ENCODE peak calls at places on chromosomes 3 and 15, in nine cellular contexts. G, U, I, M, W, T, P, Q and B are unnamed samples.

GRCh38 chr3:13159890-13160289 is 86.7 kb upstream of the IQSEC1 start:
- DNase-seq in U (no peak), Q (no peak), P (no peak), G (no peak), W (no peak), M (no peak), I (no peak), T (no peak), B (no peak)

GRCh38 chr3:36615861-36616260 is 148.5 kb downstream of the DCLK3 start:
- DNase-seq in Q (no peak), M (no peak), T (no peak), G (no peak), W (no peak), I (no peak), P (no peak), U (no peak), B (no peak)

GRCh38 chr15:39924437-39924836 is 4.4 kb upstream of the GPR176 start:
- DNase-seq in M (no peak), W (no peak), P (no peak), I (no peak), U (no peak), T (no peak), Q (no peak), G (no peak), B (no peak)

GRCh38 chr3:108017587-108017986 is 73.2 kb downstream of the CD47 start:
- DNase-seq in M (no peak), T (no peak), G (no peak), P (no peak), U (no peak), I (no peak), W (no peak), Q (no peak), B (no peak)

GRCh38 chr15:38148476-38148875 is 104.2 kb upstream of the SPRED1 start:
- DNase-seq in U (peak), T (no peak), W (no peak), Q (no peak), M (no peak), G (no peak), P (no peak), I (no peak), B (no peak)

GRCh38 chr3:192130534-192131132 is 596.7 kb downstream of the FGF12 start:
- DNase-seq in M (no peak), P (no peak), Q (no peak), T (peak), G (no peak), W (peak), U (peak), I (peak), B (no peak)

GRCh38 chr15:52183562-52184173 is 7.5 kb downstream of the GNB5 start:
- DNase-seq in Q (no peak), U (peak), I (no peak), P (no peak), W (no peak), M (no peak), T (peak), G (peak), B (no peak)

GRCh38 chr3:101229681-101230080 is 90.7 kb downstream of the IMPG2 start:
- DNase-seq in W (no peak), I (no peak), Q (no peak), G (no peak), U (no peak), P (no peak), M (no peak), T (no peak), B (no peak)

GRCh38 chr15:60634815-60635214 is 155.9 kb upstream of the ICE2 start:
- DNase-seq in Q (no peak), M (no peak), P (no peak), T (no peak), U (no peak), I (no peak), G (no peak), W (no peak), B (no peak)

GRCh38 chr15:100350434-100351226 is 8.9 kb upstream of the ADAMTS17 start:
- DNase-seq in P (no peak), M (no peak), Q (no peak), U (peak), I (no peak), T (peak), G (no peak), W (peak), B (no peak)

GRCh38 chr3:197501879-197502620 is 53.7 kb downstream of the BDH1 start:
- DNase-seq in G (no peak), U (peak), Q (no peak), M (no peak), T (peak), W (peak), I (peak), P (no peak), B (no peak)

GRCh38 chr15:58241872-58242271 is 103.7 kb downstream of the AQP9 start:
- DNase-seq in I (no peak), M (no peak), T (no peak), W (no peak), Q (no peak), P (no peak), G (no peak), U (no peak), B (no peak)

GRCh38 chr3:64551697-64552096 is 136.1 kb downstream of the ADAMTS9 start:
- DNase-seq in I (no peak), Q (no peak), T (no peak), M (no peak), W (no peak), U (no peak), G (peak), P (no peak), B (no peak)

GRCh38 chr15:66524801-66525200 is 19.7 kb downstream of the ZWILCH start:
- DNase-seq in U (no peak), W (no peak), P (no peak), Q (no peak), M (no peak), T (no peak), I (no peak), G (no peak), B (no peak)

GRCh38 chr3:86830566-86830965 is 160.4 kb downstream of the VGLL3 start:
- DNase-seq in Q (no peak), P (no peak), U (peak), W (no peak), G (no peak), M (no peak), I (no peak), T (no peak), B (peak)

GRCh38 chr15:32994810-32995424 is 199.6 kb downstream of the FMN1 start:
- DNase-seq in U (peak), G (no peak), P (no peak), M (no peak), Q (no peak), I (no peak), W (no peak), T (no peak), B (no peak)

GRCh38 chr3:126704494-126705214 is 614 bp downstream of the CHCHD6 start:
- DNase-seq in P (no peak), M (no peak), I (no peak), T (no peak), G (peak), Q (peak), U (no peak), W (no peak), B (no peak)

GRCh38 chr15:77983708-77984445 is 93.6 kb downstream of the TBC1D2B start:
- DNase-seq in W (no peak), G (no peak), T (no peak), Q (no peak), U (no peak), M (no peak), P (no peak), I (no peak), B (no peak)

GRCh38 chr15:85582719-85583089 is 202.3 kb downstream of the AKAP13 start:
- DNase-seq in G (no peak), Q (no peak), T (peak), I (peak), P (peak), W (peak), U (peak), M (no peak), B (no peak)

GRCh38 chr3:101518421-101518871 is 5.4 kb upstream of the SENP7 start:
- DNase-seq in U (peak), M (no peak), I (no peak), W (no peak), G (no peak), Q (no peak), T (no peak), P (peak), B (no peak)

GRCh38 chr15:87764461-87765236 is 491.9 kb downstream of the NTRK3 start:
- DNase-seq in U (peak), P (no peak), T (no peak), W (no peak), M (no peak), Q (no peak), G (no peak), I (no peak), B (no peak)

GRCh38 chr15:82063055-82063454 is 17.2 kb upstream of the MEX3B start:
- DNase-seq in Q (no peak), P (no peak), U (no peak), G (no peak), I (no peak), M (no peak), T (no peak), W (no peak), B (no peak)
- H3K4me3 ChIP-seq in Q (no peak), P (no peak), U (no peak), G (no peak), I (no peak), M (no peak), T (no peak), W (no peak), B (no peak)

GRCh38 chr15:68871507-68871906 is 50.8 kb upstream of the ANP32A start:
- DNase-seq in Q (no peak), G (no peak), U (no peak), I (no peak), T (no peak), M (no peak), W (no peak), P (no peak), B (no peak)

GRCh38 chr15:68877626-68878025 is 52.7 kb upstream of the SPESP1 start:
- DNase-seq in W (no peak), Q (no peak), U (no peak), I (no peak), M (no peak), P (no peak), G (no peak), T (no peak), B (no peak)

GRCh38 chr15:68874788-68875187 is 54.1 kb upstream of the ANP32A start:
- DNase-seq in Q (no peak), P (no peak), M (no peak), I (no peak), U (no peak), G (no peak), W (no peak), T (no peak), B (no peak)

GRCh38 chr15:68880382-68880781 is 49.9 kb upstream of the SPESP1 start:
- DNase-seq in P (no peak), W (no peak), M (no peak), G (peak), U (no peak), Q (no peak), T (no peak), I (no peak), B (no peak)

GRCh38 chr15:68875377-68876116 is 54.8 kb upstream of the SPESP1 start:
- DNase-seq in W (peak), M (peak), T (peak), G (peak), Q (peak), P (peak), I (peak), U (peak), B (peak)
- H3K4me3 ChIP-seq in W (peak), M (peak), T (no peak), G (peak), Q (peak), P (no peak), I (peak), U (peak), B (peak)

DNA sequence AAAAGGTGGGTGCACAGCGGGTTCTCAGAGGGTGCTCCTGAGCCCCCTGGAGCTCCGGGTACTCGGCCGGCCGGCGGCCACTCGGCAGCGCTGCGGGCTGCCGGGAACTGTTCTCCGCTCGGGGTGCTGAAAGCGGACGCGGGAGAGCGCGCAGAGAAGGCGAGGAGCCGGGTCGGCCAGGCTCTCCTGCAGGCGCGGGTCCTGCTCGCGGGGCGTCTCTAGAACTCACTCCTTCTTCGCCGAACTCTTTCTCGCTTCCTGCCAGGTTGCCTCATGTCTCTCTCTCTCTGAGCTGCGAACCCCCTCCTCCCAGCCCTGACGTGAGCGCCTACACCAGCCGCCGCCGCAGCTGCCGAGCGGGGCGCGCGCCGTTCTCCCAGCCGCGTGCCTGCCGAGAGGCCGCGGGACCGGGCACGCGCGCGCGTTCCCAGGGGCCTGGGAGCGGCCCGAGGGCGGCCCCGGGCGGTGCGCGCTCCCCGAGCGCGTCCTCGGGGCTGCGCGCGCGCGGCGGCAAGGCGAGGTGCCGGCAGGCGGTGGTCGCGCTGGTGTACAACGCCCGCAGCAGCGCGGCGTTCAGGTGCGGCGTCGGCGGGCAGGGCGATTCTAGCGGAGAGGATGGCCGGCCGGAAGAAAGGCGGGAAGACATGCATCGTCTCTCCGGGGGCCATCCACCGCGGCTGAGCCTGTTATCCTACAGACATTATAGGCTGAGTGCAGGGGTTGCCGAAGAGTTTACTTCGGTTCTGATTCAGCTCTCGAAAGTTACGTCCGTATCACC is at the start of gene PEX5L:
- DNase-seq in U (peak), G (no peak), T (peak), W (peak), I (peak), M (no peak), P (peak), Q (peak), B (no peak)
- H3K4me3 ChIP-seq in U (peak), G (peak), T (peak), W (peak), I (no peak), M (peak), P (no peak), Q (peak), B (no peak)

GRCh38 chr3:10195692-10196091 is 31.0 kb downstream of the IRAK2 start:
- DNase-seq in M (no peak), G (no peak), Q (no peak), P (no peak), U (no peak), I (peak), T (no peak), W (no peak), B (no peak)

GRCh38 chr3:10193692-10194327 is 29.1 kb downstream of the IRAK2 start:
- DNase-seq in M (no peak), Q (no peak), G (no peak), P (no peak), U (no peak), T (no peak), I (no peak), W (no peak), B (no peak)

GRCh38 chr3:10192953-10193691 is 28.4 kb downstream of the IRAK2 start:
- DNase-seq in T (no peak), I (no peak), U (peak), W (no peak), Q (no peak), M (no peak), G (no peak), P (peak), B (peak)

GRCh38 chr3:10196389-10197052 is 31.8 kb downstream of the IRAK2 start:
- DNase-seq in I (no peak), P (no peak), U (peak), Q (no peak), W (no peak), M (no peak), G (no peak), T (no peak), B (no peak)

DNA sequence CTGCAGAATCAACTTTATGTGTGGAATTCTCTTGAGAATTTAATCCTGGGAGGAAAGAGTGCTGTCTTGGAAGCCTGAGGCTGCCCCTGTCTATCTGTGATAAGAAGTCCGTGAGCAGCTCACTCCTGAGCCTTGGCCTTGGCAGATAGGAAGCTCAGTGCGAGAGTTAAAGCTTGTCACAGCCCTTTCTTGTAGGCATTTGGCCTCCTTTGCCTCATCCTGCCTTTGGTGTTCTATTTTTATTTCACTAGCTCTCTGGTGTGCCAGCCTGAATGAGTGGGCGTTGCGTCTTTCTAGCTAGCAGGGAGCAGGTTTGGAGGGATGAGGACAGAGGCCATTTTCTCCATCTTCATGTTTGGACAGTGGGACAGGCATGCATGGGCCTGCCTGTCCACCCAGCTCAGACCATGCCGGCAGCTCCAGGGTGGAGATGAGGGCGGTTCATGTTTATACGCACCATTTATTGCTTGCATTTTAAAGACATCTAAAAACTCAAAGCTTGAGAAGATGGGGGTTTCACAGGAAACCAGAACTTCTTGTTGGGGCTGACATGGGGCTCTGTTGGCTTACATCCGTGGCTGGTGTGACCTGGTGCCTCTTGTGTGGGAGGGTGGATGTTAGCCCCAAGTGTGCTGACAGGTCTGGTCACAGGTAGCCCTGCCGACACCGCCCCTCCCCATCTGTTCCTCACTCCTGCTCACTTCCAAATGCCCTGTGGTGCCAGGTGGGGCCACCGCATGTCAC is 29.8 kb downstream of the IRAK2 start:
- DNase-seq in Q (no peak), U (no peak), I (no peak), P (peak), W (no peak), M (peak), T (no peak), G (no peak), B (no peak)
- H3K4me3 ChIP-seq in Q (no peak), U (no peak), I (no peak), P (peak), W (no peak), M (peak), T (no peak), G (no peak), B (no peak)

GRCh38 chr3:133466531-133467386 is 66.9 kb downstream of the BFSP2 start:
- DNase-seq in G (no peak), I (no peak), W (no peak), M (no peak), Q (no peak), U (no peak), T (no peak), P (no peak), B (no peak)
- H3K4me3 ChIP-seq in G (no peak), I (no peak), W (no peak), M (no peak), Q (no peak), U (no peak), T (no peak), P (no peak), B (no peak)

DNA sequence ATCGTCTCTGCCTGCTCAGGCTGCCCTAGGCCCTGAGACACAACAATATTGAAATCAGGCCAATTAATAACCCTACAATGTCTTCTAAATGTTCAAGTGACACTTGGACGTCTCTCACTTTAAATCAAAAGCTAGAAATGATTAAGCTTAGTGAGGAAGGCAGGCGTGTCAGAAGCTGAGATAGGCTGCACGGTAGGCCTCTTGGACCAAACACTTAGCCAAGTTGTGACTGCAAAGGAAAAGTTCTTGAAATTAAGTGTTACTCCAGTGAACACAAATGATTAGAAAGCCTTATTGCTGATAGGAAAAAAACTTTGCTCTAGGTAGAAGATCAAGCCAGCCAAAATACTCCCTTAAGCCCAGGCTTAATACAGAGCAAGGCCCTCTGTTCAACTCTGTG is 2.2 kb downstream of the HPS3 start:
- DNase-seq in W (no peak), P (no peak), T (no peak), I (no peak), M (no peak), U (no peak), Q (no peak), G (no peak), B (no peak)
- H3K4me3 ChIP-seq in W (no peak), P (no peak), T (no peak), I (no peak), M (peak), U (no peak), Q (no peak), G (peak), B (no peak)

DNA sequence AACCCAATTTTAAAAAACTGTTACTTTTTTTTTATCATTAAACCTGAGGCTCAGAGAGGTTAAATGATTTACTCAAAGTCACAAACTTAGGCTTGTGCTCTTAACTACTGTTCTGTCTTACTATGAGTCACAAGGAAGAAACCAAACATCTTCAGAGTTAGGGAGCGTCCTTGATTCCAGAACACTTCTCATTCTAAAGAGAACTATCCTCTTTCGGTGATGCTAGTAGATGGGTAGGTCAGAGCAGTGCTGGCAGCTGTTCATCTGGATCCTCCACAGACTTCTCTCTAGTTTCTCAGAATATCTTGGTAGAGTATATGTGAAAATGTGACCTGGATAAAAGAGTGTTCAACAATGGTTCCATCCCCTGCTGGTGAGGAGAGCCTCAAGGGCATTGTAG is 3.3 kb downstream of the ARL6IP5 start:
- DNase-seq in U (peak), I (no peak), M (no peak), Q (no peak), W (no peak), G (no peak), P (no peak), T (no peak), B (no peak)
- H3K4me3 ChIP-seq in U (peak), I (no peak), M (peak), Q (no peak), W (no peak), G (peak), P (peak), T (no peak), B (no peak)